ENCODE peak calls at places on chromosomes 2 and 18, in four cellular contexts. M, R, K and S are unnamed samples.
A peak's percentile ranks its signal among the peaks of the same experiment; 100 is the strongest.

GRCh38 chr18:8721094-8721669 is 15.8 kb downstream of the MTCL1 start:
- DNase-seq in M (no peak), R (no peak), K (peak; percentile 32), S (no peak)

GRCh38 chr2:161677634-161678033 is 53.4 kb downstream of the SLC4A10 start:
- DNase-seq in M (no peak), R (no peak), K (no peak), S (no peak)

GRCh38 chr2:96891591-96892333 is 21.9 kb upstream of the SEMA4C start:
- DNase-seq in M (peak; percentile 58), R (no peak), K (peak; percentile 93), S (peak; percentile 62)

GRCh38 chr2:31978998-31979397 is 31.8 kb downstream of the MEMO1 start:
- DNase-seq in M (no peak), R (no peak), K (no peak), S (no peak)

GRCh38 chr2:236803621-236804020 is 234.0 kb downstream of the ACKR3 start:
- DNase-seq in M (no peak), R (peak; percentile 76), K (no peak), S (no peak)

GRCh38 chr2:12824304-12824761 is 107.6 kb downstream of the TRIB2 start:
- DNase-seq in M (peak; percentile 44), R (no peak), K (no peak), S (peak; percentile 69)

GRCh38 chr2:230067990-230068657 is 600 bp downstream of the SLC16A14 start:
- DNase-seq in M (peak; percentile 13), R (peak; percentile 77), K (peak; percentile 61), S (peak; percentile 72)

GRCh38 chr2:230231251-230231650 is 5.7 kb downstream of the SP140 start:
- DNase-seq in M (no peak), R (no peak), K (peak; percentile 19), S (no peak)

GRCh38 chr2:148527488-148528340 is 116.8 kb upstream of the EPC2 start:
- DNase-seq in M (no peak), R (peak; percentile 17), K (no peak), S (no peak)

GRCh38 chr18:67302043-67302442 is 214.5 kb downstream of the DSEL start:
- DNase-seq in M (peak; percentile 51), R (no peak), K (no peak), S (peak; percentile 58)

GRCh38 chr2:70412294-70413075 is 110.6 kb upstream of the FAM136A start:
- DNase-seq in M (peak; percentile 7), R (no peak), K (no peak), S (no peak)

GRCh38 chr2:323035-323434 is 35.1 kb upstream of the ALKAL2 start:
- DNase-seq in M (no peak), R (no peak), K (no peak), S (no peak)

GRCh38 chr2:176149484-176150337 is 1.6 kb upstream of the HOXD4 start:
- DNase-seq in M (no peak), R (no peak), K (no peak), S (no peak)

GRCh38 chr2:38362223-38362622 is 14.8 kb downstream of the ATL2 start:
- DNase-seq in M (no peak), R (no peak), K (no peak), S (no peak)

GRCh38 chr2:226772389-226773179 is 27.0 kb downstream of the IRS1 start:
- DNase-seq in M (peak; percentile 69), R (no peak), K (peak; percentile 66), S (peak; percentile 84)

GRCh38 chr2:114063346-114063745 is 173.5 kb downstream of the ACTR3 start:
- DNase-seq in M (no peak), R (no peak), K (peak; percentile 47), S (no peak)

GRCh38 chr18:49072524-49072934 is 121.8 kb upstream of the SMAD7 start:
- DNase-seq in M (peak; percentile 61), R (no peak), K (no peak), S (no peak)

GRCh38 chr2:68320118-68320641 is 431 bp upstream of the CNRIP1 start:
- DNase-seq in M (no peak), R (peak; percentile 66), K (peak; percentile 69), S (no peak)

GRCh38 chr2:128646691-128647090 is 328.0 kb upstream of the HS6ST1 start:
- DNase-seq in M (no peak), R (no peak), K (no peak), S (no peak)

GRCh38 chr2:163664610-163665009 is 71.2 kb downstream of the FIGN start:
- DNase-seq in M (peak; percentile 83), R (no peak), K (no peak), S (peak; percentile 94)

GRCh38 chr2:189104926-189105325 is 74.6 kb downstream of the COL5A2 start:
- DNase-seq in M (peak; percentile 58), R (no peak), K (no peak), S (peak; percentile 59)

GRCh38 chr2:3162442-3163077 is 215.1 kb downstream of the EIPR1 start:
- DNase-seq in M (no peak), R (no peak), K (no peak), S (no peak)

GRCh38 chr2:2901384-2902345 is 476.0 kb downstream of the EIPR1 start:
- DNase-seq in M (no peak), R (no peak), K (no peak), S (no peak)

GRCh38 chr18:76593838-76594237 is 98.8 kb upstream of the ZNF516 start:
- DNase-seq in M (no peak), R (no peak), K (no peak), S (no peak)

GRCh38 chr2:226208726-226209125 is 590.9 kb downstream of the IRS1 start:
- DNase-seq in M (peak; percentile 68), R (no peak), K (no peak), S (peak; percentile 62)

GRCh38 chr2:15169326-15170038 is 391.7 kb downstream of the NBAS start:
- DNase-seq in M (peak; percentile 98), R (no peak), K (peak; percentile 74), S (peak; percentile 93)

GRCh38 chr2:16122556-16122955 is 182.2 kb downstream of the MYCN start:
- DNase-seq in M (no peak), R (no peak), K (no peak), S (no peak)

GRCh38 chr18:77063256-77063655 is 69.3 kb downstream of the MBP start:
- DNase-seq in M (peak; percentile 67), R (no peak), K (no peak), S (no peak)

GRCh38 chr18:46152436-46152807 is 48.2 kb downstream of the HAUS1 start:
- DNase-seq in M (peak; percentile 83), R (no peak), K (no peak), S (peak; percentile 34)
- H3K4ac ChIP-seq in M (peak overlapping the region; percentile 29), R (no peak overlapping the region), K (no peak overlapping the region), S (no peak overlapping the region)

DNA sequence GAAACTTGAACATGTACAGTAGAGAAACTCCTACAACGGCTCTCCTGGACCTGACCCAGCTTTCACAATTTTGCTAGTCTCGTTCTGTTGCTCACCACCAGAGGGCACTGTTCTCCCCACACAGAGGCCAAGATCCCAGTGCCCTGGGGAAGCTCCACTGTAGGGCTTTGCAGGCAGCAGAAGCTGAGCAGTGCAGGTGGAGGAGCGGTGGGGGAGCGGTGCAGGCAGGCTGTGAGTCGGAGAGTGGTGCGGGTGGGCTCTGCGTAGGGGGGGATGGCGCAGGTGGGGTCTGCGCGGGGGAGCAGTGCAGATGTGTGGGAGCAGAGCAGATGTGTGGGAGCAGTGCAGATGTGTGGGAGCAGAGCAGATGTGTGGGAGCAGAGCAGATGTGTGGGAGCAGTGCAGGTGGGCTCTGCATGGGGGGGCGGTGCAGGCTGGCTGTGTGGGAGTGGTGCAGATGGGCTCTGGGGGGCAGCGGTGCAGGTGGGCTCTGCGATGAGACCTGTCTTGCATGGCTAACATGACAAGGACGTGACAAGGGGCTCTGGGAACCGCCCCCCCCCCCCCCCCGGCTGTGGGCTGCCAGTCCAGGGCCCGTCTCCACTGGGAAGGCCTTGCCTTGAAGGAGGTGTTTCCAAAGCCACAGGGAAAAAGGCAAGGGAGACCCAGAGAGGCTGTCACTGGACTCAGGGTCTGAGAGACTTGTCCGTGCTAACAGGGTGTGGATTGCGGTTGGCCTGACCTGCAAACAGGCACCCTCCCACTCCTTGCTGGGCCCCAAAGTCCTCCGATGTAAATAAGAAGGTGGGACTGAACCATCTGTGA is 7.3 kb downstream of the CYS1 start:
- DNase-seq in M (peak; percentile 84), R (peak; percentile 90), K (peak; percentile 93), S (peak; percentile 81)
- H2BK15ac ChIP-seq in M (no peak overlapping the region), R (no peak overlapping the region), K (no peak overlapping the region), S (no peak overlapping the region)

DNA sequence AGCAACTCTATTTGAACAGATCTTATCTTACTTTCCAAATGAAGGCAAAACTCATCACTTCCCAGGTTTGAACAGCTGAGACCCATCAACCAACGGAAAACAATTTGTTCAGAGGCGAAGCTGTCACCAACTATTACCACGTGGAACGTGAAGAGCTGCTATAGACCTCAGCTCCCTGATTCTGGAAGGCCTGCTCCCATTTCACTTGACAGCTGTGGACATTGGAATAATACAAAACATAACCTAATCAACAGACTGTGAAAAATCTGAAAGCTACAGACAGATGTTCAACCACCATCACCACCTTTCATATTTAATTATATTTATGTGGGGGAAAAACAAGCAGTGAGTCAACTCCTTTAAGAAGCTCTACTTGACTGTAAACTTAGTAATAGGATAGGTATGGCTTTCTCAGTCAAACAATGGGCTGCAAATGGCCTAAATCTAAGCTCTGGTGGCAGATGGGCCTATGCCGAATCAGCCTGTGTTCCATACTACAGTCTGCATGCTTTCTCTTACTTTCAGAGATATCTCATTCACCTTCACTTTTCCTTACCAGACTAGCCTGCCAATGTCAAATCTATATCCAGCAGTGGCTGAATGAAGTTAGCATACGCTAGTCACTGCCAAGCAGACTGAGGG is 896.5 kb downstream of the TDRD15 start:
- DNase-seq in M (peak; percentile 8), R (no peak), K (peak; percentile 26), S (no peak)
- H2BK5ac ChIP-seq in M (no peak overlapping the region), R (no peak overlapping the region), K (no peak overlapping the region), S (no peak overlapping the region)

GRCh38 chr18:31499157-31499524 is 1.2 kb downstream of the DSG2 start:
- DNase-seq in M (no peak), R (no peak), K (no peak), S (peak; percentile 33)
- H3K4ac ChIP-seq in M (no peak overlapping the region), R (no peak overlapping the region), K (no peak overlapping the region), S (no peak overlapping the region)

DNA sequence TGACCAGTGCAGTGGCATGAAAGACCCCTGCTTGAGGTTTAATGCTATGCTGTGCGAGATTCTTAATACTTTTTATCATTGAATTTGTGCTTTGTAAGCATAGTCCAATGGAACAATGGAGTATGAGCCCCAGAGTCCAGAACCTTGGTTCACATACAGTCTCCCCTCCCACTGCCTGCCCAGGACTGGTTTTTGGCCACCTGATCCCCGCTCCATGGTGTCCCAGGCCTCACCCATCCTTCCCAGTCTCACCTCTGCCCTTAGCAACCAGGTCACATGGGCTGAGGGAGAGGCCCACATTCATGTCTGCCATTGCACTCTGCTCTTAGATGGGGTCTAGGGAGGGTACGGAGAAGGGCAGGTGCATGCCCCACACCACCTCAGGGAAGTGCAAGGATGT is 6.3 kb downstream of the PDE11A start:
- DNase-seq in M (no peak), R (no peak), K (no peak), S (no peak)
- H2BK15ac ChIP-seq in M (no peak overlapping the region), R (no peak overlapping the region), K (no peak overlapping the region), S (no peak overlapping the region)